ENCODE peak calls at places on chromosomes 7 and 10, in eight cellular contexts. K is activated gamma-delta T cell treated with anti-CD3 and anti-CD28 coated beads, Interleukin-2, amount 50 U/mL, for 16 hours; F is activated CD4-positive, alpha-beta T cell treated with anti-CD3 and anti-CD28 coated beads, Interleukin-2, amount 50 U/mL, for 4 hours; R is amygdala; U is OCI-LY7; I is stimulated activated CD8-positive, alpha-beta memory T cell treated with anti-CD3 and anti-CD28 coated beads, Interleukin-4, amount 100 ng/mL, for 24 hours; B is Calu3; C is A673. X is an unnamed sample.

GRCh38 chr10:47317251-47317650 is 5.0 kb upstream of the GDF2 start:
- DNase-seq in R (no peak), F (no peak), I (no peak), U (no peak), B (no peak), C (no peak), K (no peak), X (no peak)

GRCh38 chr10:95401704-95402469 is 111.1 kb upstream of the PDLIM1 start:
- DNase-seq in I (no peak), U (no peak), B (no peak), C (no peak), K (no peak), R (no peak), F (no peak), X (no peak)

GRCh38 chr10:44287408-44287807 is 97.5 kb downstream of the CXCL12 start:
- DNase-seq in K (no peak), I (no peak), R (no peak), U (no peak), F (no peak), B (no peak), C (no peak), X (no peak)

GRCh38 chr10:91672021-91672608 is 39.2 kb upstream of the PPP1R3C start:
- DNase-seq in R (no peak), C (peak; percentile 83), U (no peak), F (no peak), I (no peak), B (no peak), K (no peak), X (no peak)

GRCh38 chr7:140033036-140033435 is 29.7 kb downstream of the PARP12 start:
- DNase-seq in C (no peak), I (no peak), F (no peak), B (no peak), R (no peak), U (no peak), K (no peak), X (no peak)

GRCh38 chr10:103595933-103596726 is 102.6 kb downstream of the NEURL1 start:
- DNase-seq in K (no peak), C (peak; percentile 39), R (no peak), F (no peak), I (no peak), U (no peak), B (no peak), X (no peak)

GRCh38 chr7:130907439-130907838 is 173.4 kb upstream of the KLF14 start:
- DNase-seq in K (no peak), F (no peak), R (no peak), C (no peak), U (no peak), B (no peak), I (no peak), X (no peak)

GRCh38 chr7:98240961-98241673 is 10.9 kb downstream of the TECPR1 start:
- DNase-seq in B (peak; percentile 60), C (no peak), K (peak; percentile 8), F (no peak), U (peak; percentile 66), I (no peak), R (no peak), X (no peak)

GRCh38 chr7:157750291-157750690 is 413.5 kb downstream of the DNAJB6 start:
- DNase-seq in B (no peak), I (no peak), C (no peak), R (no peak), U (no peak), F (no peak), K (no peak), X (no peak)

GRCh38 chr10:91185239-91185875 is 35.1 kb upstream of the PCGF5 start:
- DNase-seq in K (no peak), I (no peak), B (peak; percentile 4), F (no peak), U (no peak), R (no peak), C (no peak), X (no peak)

GRCh38 chr7:128904381-128905197 is 5.9 kb downstream of the KCP start:
- DNase-seq in B (no peak), C (peak; percentile 76), K (no peak), I (no peak), R (no peak), U (peak; percentile 85), F (no peak), X (no peak)

GRCh38 chr7:139059905-139060304 is 24.1 kb upstream of the ZC3HAV1L start:
- DNase-seq in K (no peak), I (no peak), F (no peak), R (no peak), C (no peak), U (no peak), B (no peak), X (no peak)

GRCh38 chr7:29397398-29397797 is 166.2 kb upstream of the PRR15 start:
- DNase-seq in F (no peak), C (no peak), B (no peak), R (no peak), U (no peak), I (no peak), K (no peak), X (no peak)

GRCh38 chr10:50577681-50578350 is 45.9 kb downstream of the SGMS1 start:
- DNase-seq in C (no peak), B (peak; percentile 30), F (no peak), K (no peak), U (peak; percentile 8), R (no peak), I (no peak), X (no peak)

GRCh38 chr10:9239298-9239697 is 1184.8 kb downstream of the GATA3 start:
- DNase-seq in R (no peak), U (no peak), I (no peak), C (peak; percentile 49), F (no peak), B (no peak), K (no peak), X (no peak)

GRCh38 chr10:69742928-69743602 is 58.6 kb upstream of the COL13A1 start:
- DNase-seq in C (peak; percentile 54), I (no peak), U (no peak), K (no peak), F (no peak), R (no peak), B (peak; percentile 70), X (no peak)

GRCh38 chr7:44536090-44536489 is 5.0 kb downstream of the NPC1L1 start:
- DNase-seq in B (no peak), K (no peak), C (no peak), I (no peak), U (no peak), F (no peak), R (no peak), X (no peak)

GRCh38 chr10:31399631-31400030 is 80.6 kb downstream of the ZEB1 start:
- DNase-seq in B (no peak), R (peak; percentile 10), F (no peak), K (no peak), C (no peak), U (no peak), I (no peak), X (no peak)

GRCh38 chr7:21426286-21426957 is 1.5 kb upstream of the SP4 start:
- DNase-seq in U (no peak), C (no peak), B (no peak), I (no peak), F (no peak), R (no peak), K (no peak), X (no peak)

GRCh38 chr10:100025528-100026070 is 15.9 kb upstream of the DNMBP start:
- DNase-seq in R (no peak), I (no peak), C (no peak), K (no peak), B (no peak), U (no peak), F (no peak), X (no peak)

GRCh38 chr10:33229252-33229943 is 105.1 kb downstream of the NRP1 start:
- DNase-seq in R (no peak), K (no peak), B (no peak), F (no peak), U (no peak), C (peak; percentile 81), I (no peak), X (no peak)

GRCh38 chr10:110566472-110567200 is 859 bp upstream of the SMC3 start:
- DNase-seq in K (no peak), F (no peak), C (peak; percentile 57), U (peak; percentile 16), B (no peak), I (no peak), R (no peak), X (no peak)

GRCh38 chr7:17239046-17239445 is 59.4 kb upstream of the AHR start:
- DNase-seq in K (no peak), C (no peak), I (no peak), R (no peak), U (no peak), B (no peak), F (no peak), X (no peak)

GRCh38 chr10:97701438-97702064 is 12.0 kb upstream of the MARVELD1 start:
- DNase-seq in K (no peak), U (peak; percentile 71), C (peak; percentile 81), B (peak; percentile 58), I (no peak), R (peak; percentile 19), F (peak; percentile 25), X (no peak)

GRCh38 chr7:1665721-1666250 is 4.3 kb upstream of the ELFN1 start:
- DNase-seq in U (no peak), B (peak; percentile 54), F (no peak), I (no peak), C (peak; percentile 61), K (no peak), R (no peak), X (no peak)

GRCh38 chr7:107816053-107816566 is 13.1 kb upstream of the SLC26A3 start:
- DNase-seq in C (no peak), F (no peak), K (no peak), R (no peak), I (no peak), U (no peak), B (no peak), X (no peak)

GRCh38 chr7:1970895-1971294 is 261.9 kb downstream of the MAD1L1 start:
- DNase-seq in B (no peak), R (no peak), F (no peak), U (no peak), C (no peak), I (no peak), K (no peak), X (no peak)

GRCh38 chr10:77214799-77215198 is 422.8 kb downstream of the KCNMA1 start:
- DNase-seq in R (no peak), B (no peak), F (no peak), U (no peak), C (no peak), K (no peak), I (no peak), X (no peak)

X was measured in activated T-helper 9 cell treated with anti-CD3 and anti-CD28 coated beads, Interleukin-2, amount 50 U/mL, for 16 hours.